ENCODE peak calls at places on chromosome 22, in ten cellular contexts. One of them, this sample, is unnamed.

GRCh38 chr22:41127447-41127846 is 35.1 kb downstream of the EP300 start:
- DNase-seq in naive thymus-derived CD8-positive, alpha-beta T cell: no peak
- DNase-seq in ascending aorta: no peak
- DNase-seq in NCI-H1105: no peak
- DNase-seq in substantia nigra: no peak
- DNase-seq in SW480: no peak
- DNase-seq in globus pallidus: peak; percentile 10
- DNase-seq in OCI-M1: no peak
- DNase-seq in neural progenitor cell: no peak
- DNase-seq in neuronal stem cell: no peak
- DNase-seq in this sample: no peak

GRCh38 chr22:23395476-23396361 is 184.4 kb downstream of the IGLL1 start:
- DNase-seq in naive thymus-derived CD8-positive, alpha-beta T cell: peak; percentile 55
- DNase-seq in ascending aorta: no peak
- DNase-seq in NCI-H1105: no peak
- DNase-seq in substantia nigra: no peak
- DNase-seq in SW480: no peak
- DNase-seq in globus pallidus: no peak
- DNase-seq in OCI-M1: no peak
- DNase-seq in neural progenitor cell: no peak
- DNase-seq in neuronal stem cell: no peak
- DNase-seq in this sample: no peak

GRCh38 chr22:18050065-18050464 is 25.7 kb upstream of the MICAL3 start:
- DNase-seq in naive thymus-derived CD8-positive, alpha-beta T cell: no peak
- DNase-seq in ascending aorta: no peak
- DNase-seq in NCI-H1105: no peak
- DNase-seq in substantia nigra: no peak
- DNase-seq in SW480: no peak
- DNase-seq in globus pallidus: no peak
- DNase-seq in OCI-M1: no peak
- DNase-seq in neural progenitor cell: no peak
- DNase-seq in neuronal stem cell: no peak
- DNase-seq in this sample: no peak

GRCh38 chr22:41656515-41656914 is 32.2 kb downstream of the SNU13 start:
- DNase-seq in naive thymus-derived CD8-positive, alpha-beta T cell: no peak
- DNase-seq in ascending aorta: no peak
- DNase-seq in NCI-H1105: no peak
- DNase-seq in substantia nigra: no peak
- DNase-seq in SW480: no peak
- DNase-seq in globus pallidus: no peak
- DNase-seq in OCI-M1: no peak
- DNase-seq in neural progenitor cell: no peak
- DNase-seq in neuronal stem cell: no peak
- DNase-seq in this sample: no peak

GRCh38 chr22:45009881-45010531 is at the start of gene PHF21B:
- DNase-seq in naive thymus-derived CD8-positive, alpha-beta T cell: no peak
- DNase-seq in ascending aorta: no peak
- DNase-seq in NCI-H1105: peak; percentile 72
- DNase-seq in substantia nigra: peak; percentile 20
- DNase-seq in SW480: no peak
- DNase-seq in globus pallidus: peak; percentile 49
- DNase-seq in OCI-M1: no peak
- DNase-seq in neural progenitor cell: peak; percentile 97
- DNase-seq in neuronal stem cell: peak; percentile 86
- DNase-seq in this sample: no peak

GRCh38 chr22:19823638-19824196 is 31.0 kb downstream of the GNB1L start:
- DNase-seq in naive thymus-derived CD8-positive, alpha-beta T cell: peak; percentile 11
- DNase-seq in ascending aorta: no peak
- DNase-seq in NCI-H1105: no peak
- DNase-seq in substantia nigra: no peak
- DNase-seq in SW480: no peak
- DNase-seq in globus pallidus: no peak
- DNase-seq in OCI-M1: no peak
- DNase-seq in neural progenitor cell: no peak
- DNase-seq in neuronal stem cell: no peak
- DNase-seq in this sample: no peak

GRCh38 chr22:44449061-44449682 is 48.9 kb downstream of the RTL6 start:
- DNase-seq in naive thymus-derived CD8-positive, alpha-beta T cell: peak; percentile 30
- DNase-seq in ascending aorta: no peak
- DNase-seq in NCI-H1105: no peak
- DNase-seq in substantia nigra: no peak
- DNase-seq in SW480: no peak
- DNase-seq in globus pallidus: no peak
- DNase-seq in OCI-M1: peak; percentile 47
- DNase-seq in neural progenitor cell: no peak
- DNase-seq in neuronal stem cell: no peak
- DNase-seq in this sample: no peak

GRCh38 chr22:31912402-31912733 is 32.0 kb upstream of the YWHAH start:
- DNase-seq in naive thymus-derived CD8-positive, alpha-beta T cell: no peak
- DNase-seq in ascending aorta: no peak
- DNase-seq in NCI-H1105: no peak
- DNase-seq in substantia nigra: no peak
- DNase-seq in SW480: no peak
- DNase-seq in globus pallidus: no peak
- DNase-seq in OCI-M1: no peak
- DNase-seq in neural progenitor cell: no peak
- DNase-seq in neuronal stem cell: no peak
- DNase-seq in this sample: no peak

GRCh38 chr22:21030621-21031544 is 1.5 kb downstream of the SLC7A4 start:
- DNase-seq in naive thymus-derived CD8-positive, alpha-beta T cell: peak; percentile 53
- DNase-seq in ascending aorta: no peak
- DNase-seq in NCI-H1105: no peak
- DNase-seq in substantia nigra: no peak
- DNase-seq in SW480: no peak
- DNase-seq in globus pallidus: no peak
- DNase-seq in OCI-M1: no peak
- DNase-seq in neural progenitor cell: no peak
- DNase-seq in neuronal stem cell: no peak
- DNase-seq in this sample: no peak

GRCh38 chr22:44497904-44498242 is at the start of gene RTL6:
- DNase-seq in naive thymus-derived CD8-positive, alpha-beta T cell: no peak
- DNase-seq in ascending aorta: no peak
- DNase-seq in NCI-H1105: no peak
- DNase-seq in substantia nigra: no peak
- DNase-seq in SW480: no peak
- DNase-seq in globus pallidus: no peak
- DNase-seq in OCI-M1: no peak
- DNase-seq in neural progenitor cell: no peak
- DNase-seq in neuronal stem cell: no peak
- DNase-seq in this sample: no peak

GRCh38 chr22:39723463-39723862 is 152.9 kb downstream of the CACNA1I start:
- DNase-seq in naive thymus-derived CD8-positive, alpha-beta T cell: peak; percentile 19
- DNase-seq in ascending aorta: no peak
- DNase-seq in NCI-H1105: no peak
- DNase-seq in substantia nigra: no peak
- DNase-seq in SW480: no peak
- DNase-seq in globus pallidus: no peak
- DNase-seq in OCI-M1: no peak
- DNase-seq in neural progenitor cell: no peak
- DNase-seq in neuronal stem cell: no peak
- DNase-seq in this sample: no peak

GRCh38 chr22:27677895-27678458 is 123.6 kb downstream of the MN1 start:
- DNase-seq in naive thymus-derived CD8-positive, alpha-beta T cell: no peak
- DNase-seq in ascending aorta: no peak
- DNase-seq in NCI-H1105: no peak
- DNase-seq in substantia nigra: no peak
- DNase-seq in SW480: no peak
- DNase-seq in globus pallidus: no peak
- DNase-seq in OCI-M1: no peak
- DNase-seq in neural progenitor cell: no peak
- DNase-seq in neuronal stem cell: no peak
- DNase-seq in this sample: no peak

GRCh38 chr22:43435851-43436535 is 24.2 kb downstream of the MPPED1 start:
- DNase-seq in naive thymus-derived CD8-positive, alpha-beta T cell: no peak
- DNase-seq in ascending aorta: no peak
- DNase-seq in NCI-H1105: no peak
- DNase-seq in substantia nigra: no peak
- DNase-seq in SW480: no peak
- DNase-seq in globus pallidus: no peak
- DNase-seq in OCI-M1: no peak
- DNase-seq in neural progenitor cell: no peak
- DNase-seq in neuronal stem cell: no peak
- DNase-seq in this sample: no peak

GRCh38 chr22:22480940-22481339 is 27.6 kb downstream of the ZNF280B start:
- DNase-seq in naive thymus-derived CD8-positive, alpha-beta T cell: no peak
- DNase-seq in ascending aorta: no peak
- DNase-seq in NCI-H1105: no peak
- DNase-seq in substantia nigra: no peak
- DNase-seq in SW480: no peak
- DNase-seq in globus pallidus: no peak
- DNase-seq in OCI-M1: no peak
- DNase-seq in neural progenitor cell: no peak
- DNase-seq in neuronal stem cell: no peak
- DNase-seq in this sample: no peak

GRCh38 chr22:30742291-30743256 is 47.9 kb downstream of the OSBP2 start:
- DNase-seq in naive thymus-derived CD8-positive, alpha-beta T cell: no peak
- DNase-seq in ascending aorta: no peak
- DNase-seq in NCI-H1105: no peak
- DNase-seq in substantia nigra: no peak
- DNase-seq in SW480: no peak
- DNase-seq in globus pallidus: no peak
- DNase-seq in OCI-M1: no peak
- DNase-seq in neural progenitor cell: no peak
- DNase-seq in neuronal stem cell: no peak
- DNase-seq in this sample: no peak

GRCh38 chr22:27994481-27995331 is 75.7 kb upstream of the PITPNB start:
- DNase-seq in naive thymus-derived CD8-positive, alpha-beta T cell: no peak
- DNase-seq in ascending aorta: no peak
- DNase-seq in NCI-H1105: no peak
- DNase-seq in substantia nigra: no peak
- DNase-seq in SW480: no peak
- DNase-seq in globus pallidus: no peak
- DNase-seq in OCI-M1: no peak
- DNase-seq in neural progenitor cell: no peak
- DNase-seq in neuronal stem cell: no peak
- DNase-seq in this sample: no peak

GRCh38 chr22:19902245-19902699 is 39.3 kb upstream of the COMT start:
- DNase-seq in naive thymus-derived CD8-positive, alpha-beta T cell: no peak
- DNase-seq in ascending aorta: no peak
- DNase-seq in NCI-H1105: peak; percentile 24
- DNase-seq in substantia nigra: no peak
- DNase-seq in SW480: no peak
- DNase-seq in globus pallidus: no peak
- DNase-seq in OCI-M1: no peak
- DNase-seq in neural progenitor cell: no peak
- DNase-seq in neuronal stem cell: no peak
- DNase-seq in this sample: no peak

GRCh38 chr22:20315337-20316216 is 4.3 kb downstream of the DGCR6L start:
- DNase-seq in naive thymus-derived CD8-positive, alpha-beta T cell: no peak
- DNase-seq in ascending aorta: no peak
- DNase-seq in NCI-H1105: no peak
- DNase-seq in substantia nigra: no peak
- DNase-seq in SW480: no peak
- DNase-seq in globus pallidus: no peak
- DNase-seq in OCI-M1: no peak
- DNase-seq in neural progenitor cell: peak; percentile 1
- DNase-seq in neuronal stem cell: no peak
- DNase-seq in this sample: no peak

GRCh38 chr22:49853981-49854791 is 542 bp downstream of the ZBED4 start:
- DNase-seq in naive thymus-derived CD8-positive, alpha-beta T cell: no peak
- DNase-seq in ascending aorta: no peak
- DNase-seq in NCI-H1105: no peak
- DNase-seq in substantia nigra: peak; percentile 8
- DNase-seq in SW480: peak; percentile 23
- DNase-seq in globus pallidus: peak; percentile 33
- DNase-seq in OCI-M1: peak; percentile 48
- DNase-seq in neural progenitor cell: peak; percentile 68
- DNase-seq in neuronal stem cell: peak; percentile 39
- DNase-seq in this sample: peak; percentile 25

GRCh38 chr22:46937939-46938338 is 175.5 kb downstream of the TBC1D22A start:
- DNase-seq in naive thymus-derived CD8-positive, alpha-beta T cell: no peak
- DNase-seq in ascending aorta: no peak
- DNase-seq in NCI-H1105: no peak
- DNase-seq in substantia nigra: no peak
- DNase-seq in SW480: no peak
- DNase-seq in globus pallidus: no peak
- DNase-seq in OCI-M1: no peak
- DNase-seq in neural progenitor cell: no peak
- DNase-seq in neuronal stem cell: no peak
- DNase-seq in this sample: no peak

GRCh38 chr22:44338183-44338812 is 25.5 kb upstream of the SHISAL1 start:
- DNase-seq in naive thymus-derived CD8-positive, alpha-beta T cell: no peak
- DNase-seq in ascending aorta: no peak
- DNase-seq in NCI-H1105: no peak
- DNase-seq in substantia nigra: no peak
- DNase-seq in SW480: no peak
- DNase-seq in globus pallidus: no peak
- DNase-seq in OCI-M1: no peak
- DNase-seq in neural progenitor cell: no peak
- DNase-seq in neuronal stem cell: no peak
- DNase-seq in this sample: no peak

GRCh38 chr22:35601743-35602633 is 15.1 kb downstream of the MB start:
- DNase-seq in naive thymus-derived CD8-positive, alpha-beta T cell: no peak
- DNase-seq in ascending aorta: no peak
- DNase-seq in NCI-H1105: no peak
- DNase-seq in substantia nigra: no peak
- DNase-seq in SW480: peak; percentile 51
- DNase-seq in globus pallidus: no peak
- DNase-seq in OCI-M1: peak; percentile 40
- DNase-seq in neural progenitor cell: no peak
- DNase-seq in neuronal stem cell: no peak
- DNase-seq in this sample: no peak

GRCh38 chr22:46910624-46911023 is 148.2 kb downstream of the TBC1D22A start:
- DNase-seq in naive thymus-derived CD8-positive, alpha-beta T cell: no peak
- DNase-seq in ascending aorta: no peak
- DNase-seq in NCI-H1105: no peak
- DNase-seq in substantia nigra: no peak
- DNase-seq in SW480: no peak
- DNase-seq in globus pallidus: no peak
- DNase-seq in OCI-M1: no peak
- DNase-seq in neural progenitor cell: no peak
- DNase-seq in neuronal stem cell: no peak
- DNase-seq in this sample: no peak

GRCh38 chr22:45503071-45503815 is 560 bp downstream of the FBLN1 start:
- DNase-seq in naive thymus-derived CD8-positive, alpha-beta T cell: no peak
- DNase-seq in ascending aorta: no peak
- DNase-seq in NCI-H1105: no peak
- DNase-seq in substantia nigra: no peak
- DNase-seq in SW480: no peak
- DNase-seq in globus pallidus: no peak
- DNase-seq in OCI-M1: no peak
- DNase-seq in neural progenitor cell: peak; percentile 76
- DNase-seq in neuronal stem cell: peak; percentile 68
- DNase-seq in this sample: no peak

GRCh38 chr22:42396621-42397331 is 35.4 kb downstream of the NFAM1 start:
- DNase-seq in naive thymus-derived CD8-positive, alpha-beta T cell: no peak
- DNase-seq in ascending aorta: peak; percentile 30
- DNase-seq in NCI-H1105: no peak
- DNase-seq in substantia nigra: no peak
- DNase-seq in SW480: peak; percentile 50
- DNase-seq in globus pallidus: no peak
- DNase-seq in OCI-M1: no peak
- DNase-seq in neural progenitor cell: no peak
- DNase-seq in neuronal stem cell: no peak
- DNase-seq in this sample: peak; percentile 78

GRCh38 chr22:27987557-27987956 is 68.5 kb upstream of the PITPNB start:
- DNase-seq in naive thymus-derived CD8-positive, alpha-beta T cell: no peak
- DNase-seq in ascending aorta: no peak
- DNase-seq in NCI-H1105: no peak
- DNase-seq in substantia nigra: no peak
- DNase-seq in SW480: peak; percentile 6
- DNase-seq in globus pallidus: no peak
- DNase-seq in OCI-M1: no peak
- DNase-seq in neural progenitor cell: no peak
- DNase-seq in neuronal stem cell: no peak
- DNase-seq in this sample: no peak

GRCh38 chr22:50252081-50253045 is 1.3 kb upstream of the HDAC10 start:
- DNase-seq in naive thymus-derived CD8-positive, alpha-beta T cell: peak; percentile 86
- DNase-seq in ascending aorta: no peak
- DNase-seq in NCI-H1105: peak; percentile 28
- DNase-seq in substantia nigra: no peak
- DNase-seq in SW480: peak; percentile 72
- DNase-seq in globus pallidus: no peak
- DNase-seq in OCI-M1: peak; percentile 68
- DNase-seq in neural progenitor cell: peak; percentile 83
- DNase-seq in neuronal stem cell: peak; percentile 62
- DNase-seq in this sample: peak; percentile 70

GRCh38 chr22:18927573-18927972 is 8.5 kb downstream of the PRODH start:
- DNase-seq in naive thymus-derived CD8-positive, alpha-beta T cell: no peak
- DNase-seq in ascending aorta: no peak
- DNase-seq in NCI-H1105: no peak
- DNase-seq in substantia nigra: no peak
- DNase-seq in SW480: no peak
- DNase-seq in globus pallidus: no peak
- DNase-seq in OCI-M1: no peak
- DNase-seq in neural progenitor cell: no peak
- DNase-seq in neuronal stem cell: no peak
- DNase-seq in this sample: no peak